ENCODE peak calls at places on chromosomes 5 and 9, in nine cellular contexts. G, B, U, S, C, Z, W, J and R are unnamed samples.

GRCh38 chr5:126544087-126544740 is 50.8 kb downstream of the ALDH7A1 start:
- DNase-seq in G (peak), B (no peak), U (peak), S (no peak), C (no peak), Z (no peak), W (peak), J (no peak), R (no peak)

GRCh38 chr9:6833518-6834192 is 75.9 kb downstream of the KDM4C start:
- DNase-seq in G (no peak), B (no peak), U (no peak), S (no peak), C (no peak), Z (no peak), W (no peak), J (no peak), R (no peak)

GRCh38 chr9:123435471-123435870 is 79.5 kb downstream of the CRB2 start:
- DNase-seq in G (no peak), B (no peak), U (no peak), S (no peak), C (no peak), Z (no peak), W (no peak), J (no peak), R (no peak)

GRCh38 chr9:75378036-75378435 is 289.7 kb downstream of the OSTF1 start:
- DNase-seq in G (no peak), B (peak), U (no peak), S (peak), C (no peak), Z (peak), W (no peak), J (peak), R (peak)

GRCh38 chr5:65926893-65927292 is 518 bp downstream of the ERBIN start:
- DNase-seq in G (no peak), B (no peak), U (no peak), S (no peak), C (no peak), Z (no peak), W (peak), J (no peak), R (no peak)

GRCh38 chr9:137273616-137274320 is 3.8 kb upstream of the TOR4A start:
- DNase-seq in G (no peak), B (no peak), U (no peak), S (peak), C (no peak), Z (no peak), W (no peak), J (no peak), R (no peak)

GRCh38 chr5:149371296-149371962 is 7.7 kb downstream of the IL17B start:
- DNase-seq in G (peak), B (no peak), U (peak), S (no peak), C (no peak), Z (peak), W (peak), J (no peak), R (no peak)

GRCh38 chr5:116378007-116378831 is 196.4 kb downstream of the SEMA6A start:
- DNase-seq in G (no peak), B (no peak), U (peak), S (peak), C (no peak), Z (no peak), W (no peak), J (no peak), R (no peak)

GRCh38 chr5:127878174-127878750 is 175.1 kb downstream of the CCDC192 start:
- DNase-seq in G (peak), B (no peak), U (peak), S (no peak), C (no peak), Z (no peak), W (peak), J (no peak), R (no peak)

GRCh38 chr5:143192191-143192880 is 211.2 kb downstream of the NR3C1 start:
- DNase-seq in G (no peak), B (no peak), U (no peak), S (no peak), C (no peak), Z (no peak), W (no peak), J (no peak), R (no peak)

GRCh38 chr9:99105152-99106043 is 485 bp downstream of the TGFBR1 start:
- DNase-seq in G (peak), B (peak), U (peak), S (peak), C (no peak), Z (peak), W (peak), J (peak), R (peak)

GRCh38 chr5:98517967-98518366 is 255.5 kb upstream of the RGMB start:
- DNase-seq in G (no peak), B (no peak), U (no peak), S (no peak), C (no peak), Z (no peak), W (no peak), J (no peak), R (no peak)

GRCh38 chr5:69493235-69493925 is 790 bp downstream of the OCLN start:
- DNase-seq in G (peak), B (no peak), U (peak), S (peak), C (no peak), Z (no peak), W (peak), J (no peak), R (no peak)

GRCh38 chr9:100602302-100602930 is 24.5 kb downstream of the CAVIN4 start:
- DNase-seq in G (no peak), B (no peak), U (peak), S (no peak), C (no peak), Z (no peak), W (no peak), J (no peak), R (no peak)

GRCh38 chr9:120868339-120868675 is 8.7 kb downstream of the PHF19 start:
- DNase-seq in G (no peak), B (no peak), U (no peak), S (no peak), C (no peak), Z (no peak), W (no peak), J (no peak), R (no peak)

GRCh38 chr5:4572713-4573112 is 567.4 kb upstream of the ADAMTS16 start:
- DNase-seq in G (no peak), B (no peak), U (no peak), S (no peak), C (no peak), Z (no peak), W (no peak), J (no peak), R (no peak)

GRCh38 chr5:79047199-79047598 is 22.3 kb downstream of the DMGDH start:
- DNase-seq in G (no peak), B (no peak), U (no peak), S (no peak), C (no peak), Z (no peak), W (no peak), J (no peak), R (no peak)

GRCh38 chr9:93776873-93777272 is 178.3 kb downstream of the BARX1 start:
- DNase-seq in G (no peak), B (no peak), U (no peak), S (peak), C (no peak), Z (no peak), W (no peak), J (no peak), R (no peak)

GRCh38 chr9:35489313-35490154 is at the start of gene RUSC2:
- DNase-seq in G (peak), B (peak), U (peak), S (peak), C (no peak), Z (peak), W (peak), J (peak), R (peak)

GRCh38 chr5:138610468-138611294 is 35.5 kb upstream of the HSPA9 start:
- DNase-seq in G (peak), B (peak), U (peak), S (peak), C (no peak), Z (no peak), W (no peak), J (peak), R (peak)

GRCh38 chr5:138616508-138616907 is 41.3 kb upstream of the HSPA9 start:
- DNase-seq in G (no peak), B (no peak), U (no peak), S (no peak), C (no peak), Z (no peak), W (no peak), J (no peak), R (no peak)

GRCh38 chr5:138615461-138615860 is 40.3 kb upstream of the HSPA9 start:
- DNase-seq in G (no peak), B (no peak), U (no peak), S (no peak), C (no peak), Z (no peak), W (no peak), J (no peak), R (no peak)

GRCh38 chr5:138606378-138606777 is 31.2 kb upstream of the HSPA9 start:
- DNase-seq in G (no peak), B (peak), U (no peak), S (no peak), C (no peak), Z (no peak), W (no peak), J (peak), R (no peak)

DNA sequence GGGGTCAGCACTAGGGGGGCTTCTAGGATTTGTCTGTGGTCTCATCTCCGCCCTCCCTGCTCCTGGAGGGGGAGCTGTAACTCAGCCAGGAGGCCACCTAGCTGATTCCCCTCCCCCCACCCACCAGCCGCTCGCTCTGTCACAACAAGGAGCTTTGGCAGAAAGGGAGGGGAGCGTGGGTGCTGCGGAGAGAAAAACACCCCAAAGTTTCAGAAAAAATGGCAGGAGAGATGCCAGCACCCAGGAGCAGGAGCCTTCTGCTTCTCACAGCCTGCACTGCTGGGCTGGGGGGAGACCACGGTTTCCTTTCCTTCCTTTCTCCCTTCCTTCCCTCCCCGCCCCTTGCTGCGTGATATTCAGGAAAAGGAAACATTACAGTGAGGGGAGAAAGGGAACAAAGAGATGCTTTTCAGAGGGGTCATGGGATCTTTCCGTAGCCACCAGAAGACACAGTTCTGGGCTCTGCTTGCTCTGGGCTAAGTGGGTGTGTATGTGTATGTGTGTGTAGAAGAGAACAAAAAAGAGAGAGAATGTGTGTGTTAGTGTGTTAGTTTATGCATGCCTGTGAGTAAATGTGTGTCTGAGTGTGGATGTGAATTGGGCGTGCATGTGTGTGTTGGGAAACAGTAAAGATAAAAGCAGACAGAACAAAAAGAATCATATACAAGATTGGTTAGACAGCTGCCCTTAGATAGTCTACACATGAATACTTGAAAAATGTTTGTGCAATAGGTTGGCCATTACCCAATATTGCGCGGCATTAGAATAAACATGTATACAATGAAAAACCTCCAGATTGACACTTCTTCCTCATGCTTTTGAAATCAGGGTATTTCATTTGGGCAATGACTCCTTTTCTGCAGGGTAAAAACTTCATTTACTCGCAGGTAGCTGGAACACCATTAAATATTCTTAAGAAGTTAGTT is 36.4 kb upstream of the HSPA9 start:
- DNase-seq in G (peak), B (peak), U (peak), S (no peak), C (no peak), Z (no peak), W (no peak), J (peak), R (peak)
- H3K4me3 ChIP-seq in G (peak), B (peak), U (peak), S (peak), C (no peak), Z (peak), W (peak), J (peak), R (no peak)

GRCh38 chr5:172771439-172772111 is 580 bp upstream of the DUSP1 start:
- DNase-seq in G (no peak), B (no peak), U (no peak), S (no peak), C (no peak), Z (no peak), W (no peak), J (no peak), R (no peak)
- TF ChIP-seq EP300 in G (no peak), B (no peak), U (no peak), S (no peak), C (no peak), Z (no peak), W (no peak), J (no peak), R (no peak)

GRCh38 chr5:96958977-96959376 is 23.1 kb downstream of the LNPEP start:
- DNase-seq in G (no peak), B (no peak), U (no peak), S (no peak), C (no peak), Z (no peak), W (no peak), J (no peak), R (no peak)

GRCh38 chr5:96963267-96963666 is 27.4 kb downstream of the LNPEP start:
- DNase-seq in G (no peak), B (no peak), U (no peak), S (no peak), C (peak), Z (peak), W (peak), J (peak), R (peak)

GRCh38 chr5:96962540-96962991 is 26.7 kb downstream of the LNPEP start:
- DNase-seq in G (no peak), B (no peak), U (no peak), S (no peak), C (no peak), Z (no peak), W (no peak), J (no peak), R (no peak)

GRCh38 chr5:96957125-96958041 is 21.5 kb downstream of the LNPEP start:
- DNase-seq in G (no peak), B (no peak), U (no peak), S (no peak), C (peak), Z (no peak), W (no peak), J (no peak), R (no peak)

DNA sequence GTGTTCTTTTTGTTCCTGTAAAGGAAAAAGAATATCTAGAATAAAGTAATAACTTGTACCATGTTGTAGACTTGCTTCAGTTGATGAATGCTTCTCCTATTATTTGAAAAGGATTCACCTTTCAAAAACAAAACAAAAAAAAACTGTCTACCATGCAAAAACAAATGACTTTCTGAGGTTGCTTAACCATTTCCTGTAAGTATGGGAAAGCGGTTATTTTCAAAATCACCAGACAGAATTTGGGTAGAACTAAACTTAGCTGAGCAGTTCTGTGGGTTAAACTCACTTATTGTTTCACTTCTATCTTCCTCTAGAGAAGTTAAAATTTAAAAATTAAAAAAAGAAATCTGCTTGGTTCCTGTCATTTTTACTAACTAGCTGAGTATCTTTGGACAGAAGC is 25.2 kb downstream of the LNPEP start:
- DNase-seq in G (no peak), B (no peak), U (no peak), S (no peak), C (peak), Z (no peak), W (no peak), J (no peak), R (no peak)
- H3K4me3 ChIP-seq in G (no peak), B (no peak), U (no peak), S (no peak), C (no peak), Z (no peak), W (no peak), J (no peak), R (no peak)

DNA sequence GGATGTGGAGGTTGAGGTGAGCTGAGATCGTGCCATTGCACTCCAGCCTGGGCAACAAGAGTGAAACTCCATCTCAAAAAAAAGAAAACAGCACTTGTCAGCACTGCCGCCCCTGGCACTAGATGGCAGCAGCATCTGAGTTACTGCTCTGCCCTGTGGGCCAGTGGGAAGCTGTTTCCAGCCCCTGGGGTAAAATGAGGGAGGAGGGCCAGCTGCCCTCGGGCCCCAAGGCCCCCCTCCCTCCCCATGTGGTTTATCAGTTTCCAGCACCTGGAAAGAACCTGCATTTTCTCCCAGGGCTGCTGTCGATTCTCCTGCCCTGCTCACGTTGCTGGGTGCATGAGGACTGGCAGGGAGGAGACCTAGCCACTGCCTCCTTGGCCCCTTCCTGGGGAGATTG is 13.2 kb upstream of the CEL start:
- DNase-seq in G (no peak), B (no peak), U (peak), S (no peak), C (no peak), Z (no peak), W (peak), J (no peak), R (no peak)
- TF ChIP-seq EP300 in G (no peak), B (no peak), U (no peak), S (no peak), C (no peak), Z (no peak), W (no peak), J (no peak), R (no peak)

GRCh38 chr5:59905217-59905616 is 11.7 kb upstream of the PDE4D start:
- DNase-seq in G (no peak), B (no peak), U (no peak), S (no peak), C (no peak), Z (no peak), W (no peak), J (no peak), R (no peak)
- H3K4me3 ChIP-seq in G (no peak), B (no peak), U (no peak), S (no peak), C (no peak), Z (no peak), W (no peak), J (no peak), R (no peak)

DNA sequence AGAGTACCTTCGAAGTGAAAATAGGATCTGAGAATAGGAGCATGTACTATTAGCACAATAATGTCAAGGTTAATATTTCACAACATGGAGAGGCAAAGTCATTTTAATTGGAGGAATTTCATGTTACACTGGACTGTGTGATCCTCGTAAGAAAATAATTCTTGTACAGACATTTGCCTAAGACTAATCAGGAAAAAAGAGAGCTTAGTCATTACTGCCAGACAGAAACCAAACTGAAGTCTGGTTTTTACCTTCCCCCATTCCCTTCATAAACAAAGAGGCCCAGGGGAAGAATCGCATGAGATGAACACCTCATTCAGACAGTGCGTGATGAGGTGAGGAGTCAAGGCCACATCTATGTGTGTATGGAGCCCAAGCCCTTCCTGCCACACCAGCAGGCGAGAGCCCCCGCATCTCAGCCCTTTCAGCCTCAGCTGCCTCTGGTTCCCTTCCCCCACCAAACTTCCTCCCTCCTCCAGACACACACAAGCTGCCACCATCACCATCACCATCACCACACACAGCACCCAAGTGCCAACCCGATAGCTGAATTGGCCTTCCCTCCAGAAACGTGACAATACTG is 135.8 kb upstream of the ABCA1 start:
- DNase-seq in G (no peak), B (no peak), U (no peak), S (no peak), C (no peak), Z (no peak), W (peak), J (peak), R (peak)
- TF ChIP-seq EP300 in G (no peak), B (no peak), U (no peak), S (no peak), C (no peak), Z (no peak), W (no peak), J (no peak), R (no peak)

GRCh38 chr5:15752886-15753285 is 252.9 kb downstream of the FBXL7 start:
- DNase-seq in G (no peak), B (no peak), U (no peak), S (no peak), C (no peak), Z (no peak), W (no peak), J (peak), R (peak)
- H3K4me3 ChIP-seq in G (no peak), B (no peak), U (no peak), S (no peak), C (no peak), Z (no peak), W (no peak), J (peak), R (peak)

GRCh38 chr5:123344819-123345426 is 78.3 kb downstream of the CEP120 start:
- DNase-seq in G (no peak), B (no peak), U (peak), S (no peak), C (no peak), Z (no peak), W (no peak), J (no peak), R (peak)
- TF ChIP-seq EP300 in G (no peak), B (no peak), U (no peak), S (no peak), C (no peak), Z (no peak), W (no peak), J (no peak), R (no peak)

GRCh38 chr9:126973651-126974529 is 59.3 kb downstream of the RALGPS1 start:
- DNase-seq in G (no peak), B (no peak), U (no peak), S (no peak), C (peak), Z (no peak), W (no peak), J (no peak), R (no peak)
- H3K4me3 ChIP-seq in G (no peak), B (no peak), U (no peak), S (no peak), C (no peak), Z (no peak), W (no peak), J (no peak), R (no peak)